ENCODE peak calls at places on chromosomes 7 and 10, in seven cellular contexts. R is WTC11, Q is nephron progenitor cell, Z is Panc1, A is cardiac muscle cell, B is esophagus squamous epithelium, D is coronary artery. O is an unnamed sample.
A peak's percentile ranks its signal among the peaks of the same experiment; 100 is the strongest.

GRCh38 chr7:86295526-86295925 is 348.2 kb upstream of the GRM3 start:
- DNase-seq in R (no peak), Q (no peak), Z (no peak), A (no peak), B (no peak), D (no peak), O (no peak)

GRCh38 chr10:50641636-50642035 is 17.9 kb upstream of the SGMS1 start:
- DNase-seq in R (no peak), Q (no peak), Z (no peak), A (no peak), B (no peak), D (no peak), O (no peak)

GRCh38 chr7:682810-683209 is 43.7 kb upstream of the DNAAF5 start:
- DNase-seq in R (peak; percentile 5), Q (no peak), Z (no peak), A (no peak), B (no peak), D (no peak), O (no peak)

GRCh38 chr7:138980575-138981285 is 459 bp downstream of the KIAA1549 start:
- DNase-seq in R (peak; percentile 49), Q (peak; percentile 14), Z (no peak), A (no peak), B (no peak), D (no peak), O (peak; percentile 40)

GRCh38 chr10:131442271-131442670 is 130.8 kb upstream of the TCERG1L start:
- DNase-seq in R (no peak), Q (no peak), Z (no peak), A (no peak), B (no peak), D (no peak), O (no peak)

GRCh38 chr7:155713382-155713781 is 68.9 kb downstream of the RBM33 start:
- DNase-seq in R (no peak), Q (no peak), Z (no peak), A (no peak), B (no peak), D (no peak), O (no peak)

GRCh38 chr10:93600861-93601773 is at the start of gene RBP4:
- DNase-seq in R (peak; percentile 24), Q (peak; percentile 63), Z (no peak), A (peak; percentile 62), B (no peak), D (no peak), O (peak; percentile 7)

GRCh38 chr10:110862961-110863360 is 8.8 kb upstream of the PDCD4 start:
- DNase-seq in R (no peak), Q (no peak), Z (no peak), A (no peak), B (no peak), D (no peak), O (no peak)

GRCh38 chr7:23065974-23066373 is 39.6 kb upstream of the KLHL7 start:
- DNase-seq in R (no peak), Q (no peak), Z (no peak), A (peak; percentile 34), B (no peak), D (no peak), O (no peak)

GRCh38 chr7:25359471-25360059 is 131.3 kb upstream of the NPVF start:
- DNase-seq in R (no peak), Q (no peak), Z (no peak), A (no peak), B (no peak), D (no peak), O (no peak)

GRCh38 chr7:90752051-90752450 is 155.9 kb downstream of the CDK14 start:
- DNase-seq in R (no peak), Q (no peak), Z (no peak), A (no peak), B (no peak), D (no peak), O (no peak)

GRCh38 chr7:17130281-17131059 is 168.0 kb upstream of the AHR start:
- DNase-seq in R (no peak), Q (peak; percentile 9), Z (peak; percentile 61), A (peak; percentile 81), B (no peak), D (no peak), O (no peak)

GRCh38 chr7:106177738-106178592 is 65.9 kb upstream of the SYPL1 start:
- DNase-seq in R (no peak), Q (no peak), Z (no peak), A (no peak), B (no peak), D (no peak), O (no peak)

GRCh38 chr7:106176414-106177294 is 64.5 kb upstream of the SYPL1 start:
- DNase-seq in R (peak; percentile 94), Q (peak; percentile 90), Z (peak; percentile 73), A (peak; percentile 90), B (peak; percentile 6), D (peak; percentile 87), O (peak; percentile 86)

GRCh38 chr7:106177295-106177690 is 65.2 kb upstream of the SYPL1 start:
- DNase-seq in R (no peak), Q (no peak), Z (no peak), A (no peak), B (no peak), D (no peak), O (no peak)

GRCh38 chr7:106179256-106179655 is 67.1 kb upstream of the SYPL1 start:
- DNase-seq in R (no peak), Q (no peak), Z (no peak), A (no peak), B (no peak), D (no peak), O (no peak)

GRCh38 chr7:106178593-106179134 is 66.6 kb upstream of the SYPL1 start:
- DNase-seq in R (no peak), Q (no peak), Z (no peak), A (peak; percentile 83), B (no peak), D (no peak), O (no peak)
- TF ChIP-seq CTCF in R (no peak), Q (no peak), Z (peak; percentile 73), A (peak; percentile 55), B (no peak), D (peak; percentile 12), O (no peak)

GRCh38 chr7:52088008-52088787 is 771.6 kb upstream of the COBL start:
- DNase-seq in R (peak; percentile 83), Q (peak; percentile 74), Z (no peak), A (no peak), B (no peak), D (no peak), O (peak; percentile 56)
- TF ChIP-seq CTCF in R (no peak), Q (peak; percentile 32), Z (peak; percentile 42), A (no peak), B (no peak), D (no peak), O (peak; percentile 28)

GRCh38 chr10:100826983-100827818 is 81.8 kb downstream of the PAX2 start:
- DNase-seq in R (peak; percentile 59), Q (peak; percentile 56), Z (no peak), A (no peak), B (no peak), D (no peak), O (no peak)
- TF ChIP-seq CTCF in R (no peak), Q (no peak), Z (no peak), A (peak; percentile 11), B (no peak), D (no peak), O (peak; percentile 39)

GRCh38 chr10:59741583-59741982 is 11.7 kb downstream of the MRLN start:
- DNase-seq in R (no peak), Q (no peak), Z (no peak), A (no peak), B (no peak), D (no peak), O (no peak)
- TF ChIP-seq CTCF in R (no peak), Q (no peak), Z (no peak), A (no peak), B (no peak), D (no peak), O (no peak)

DNA sequence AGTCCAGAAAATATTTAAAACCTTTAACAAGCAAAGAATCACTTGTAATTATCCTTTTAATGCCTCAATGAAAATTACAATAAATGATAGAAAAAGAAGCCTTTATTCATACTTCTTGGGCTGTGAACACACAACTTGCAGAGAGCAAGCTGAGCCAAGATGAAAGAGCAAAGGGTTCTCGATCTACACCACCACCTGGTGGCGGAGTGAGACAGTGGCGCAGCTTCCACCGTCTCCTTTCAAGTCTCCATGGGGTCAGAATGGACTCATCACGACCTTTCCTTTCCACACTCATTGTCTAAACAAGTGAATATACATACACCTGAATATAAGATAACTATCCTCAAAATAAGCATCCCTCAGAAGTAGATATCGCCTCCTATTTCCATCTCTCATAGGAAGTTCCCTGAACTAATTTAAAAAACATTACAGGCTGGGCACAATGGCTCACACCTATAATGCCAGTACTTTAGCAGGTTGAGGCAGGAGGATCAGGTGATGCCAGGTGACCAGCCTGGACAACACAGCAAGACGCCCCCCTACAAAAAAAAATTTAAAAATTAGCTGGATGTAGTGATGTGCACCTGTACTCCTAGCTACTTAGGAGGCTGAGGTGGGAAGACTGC is 40.7 kb downstream of the ATE1 start:
- DNase-seq in R (peak; percentile 74), Q (peak; percentile 65), Z (peak; percentile 48), A (peak; percentile 82), B (no peak), D (no peak), O (peak; percentile 66)
- TF ChIP-seq CTCF in R (peak; percentile 64), Q (peak; percentile 89), Z (peak; percentile 94), A (peak; percentile 90), B (peak; percentile 55), D (peak; percentile 50), O (peak; percentile 91)

GRCh38 chr10:15427836-15428414 is 56.8 kb upstream of the FAM171A1 start:
- DNase-seq in R (no peak), Q (no peak), Z (no peak), A (peak; percentile 78), B (no peak), D (no peak), O (no peak)
- TF ChIP-seq CTCF in R (peak; percentile 20), Q (peak; percentile 68), Z (peak; percentile 54), A (peak; percentile 61), B (no peak), D (peak; percentile 32), O (peak; percentile 82)

DNA sequence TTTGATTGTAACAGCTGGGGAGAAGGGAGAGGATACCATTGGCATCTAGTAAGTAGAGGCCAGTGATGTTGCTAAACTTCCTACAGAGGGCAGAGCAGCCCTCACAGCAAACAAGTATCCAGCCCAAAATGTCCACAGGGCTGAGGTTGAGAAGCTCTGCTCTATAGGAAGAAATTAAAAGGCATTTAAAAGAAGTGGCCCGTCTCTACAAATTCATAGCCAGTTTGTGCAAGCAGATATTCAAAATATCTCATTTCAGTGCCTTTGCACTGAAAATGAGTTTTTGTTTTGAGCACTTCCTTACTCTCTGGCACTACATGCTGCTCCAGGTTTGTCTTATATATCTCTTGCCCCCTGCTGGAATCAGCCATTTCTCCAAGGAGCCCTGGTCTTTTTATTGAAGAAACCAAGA is 330.0 kb downstream of the BBS9 start:
- DNase-seq in R (peak; percentile 26), Q (peak; percentile 22), Z (peak; percentile 18), A (peak; percentile 80), B (no peak), D (no peak), O (no peak)
- TF ChIP-seq CTCF in R (peak; percentile 18), Q (peak; percentile 63), Z (peak; percentile 69), A (peak; percentile 71), B (no peak), D (peak; percentile 17), O (peak; percentile 65)

O was measured in neural crest cell.